ENCODE peak calls at places on chromosomes 2 and 18, in five cellular contexts. Z is body of pancreas, J is spleen, Y is transverse colon, N is stomach. C is an unnamed sample.

GRCh38 chr2:3956892-3957291 is 253.5 kb downstream of the DCDC2C start:
- DNase-seq in Y (no peak), J (peak; percentile 68), Z (no peak), N (no peak), C (no peak)

GRCh38 chr2:104289646-104290565 is 564.0 kb upstream of the POU3F3 start:
- DNase-seq in N (no peak), Y (no peak), J (no peak), Z (no peak), C (no peak)

GRCh38 chr2:217527586-217528202 is 475.1 kb downstream of the TNS1 start:
- DNase-seq in J (no peak), Z (no peak), N (no peak), Y (no peak), C (no peak)

GRCh38 chr2:121804340-121804739 is 48.9 kb downstream of the TSN start:
- DNase-seq in Y (no peak), N (no peak), Z (no peak), J (no peak), C (no peak)

GRCh38 chr2:26540977-26541376 is 63.1 kb upstream of the OTOF start:
- DNase-seq in Z (no peak), J (no peak), Y (no peak), N (no peak), C (no peak)

GRCh38 chr18:54416459-54416858 is 58.8 kb downstream of the C18orf54 start:
- DNase-seq in Z (no peak), N (no peak), Y (no peak), J (no peak), C (no peak)

GRCh38 chr2:95539836-95540235 is 52.0 kb upstream of the TRIM43 start:
- DNase-seq in Y (no peak), J (no peak), N (no peak), Z (no peak), C (no peak)

GRCh38 chr2:229952256-229952835 is 30.0 kb downstream of the FBXO36 start:
- DNase-seq in N (no peak), Y (no peak), J (no peak), Z (no peak), C (no peak)

GRCh38 chr2:110983130-110983529 is 137.6 kb upstream of the BCL2L11 start:
- DNase-seq in Y (no peak), N (no peak), Z (no peak), J (no peak), C (no peak)

GRCh38 chr2:112710956-112711355 is 9.9 kb upstream of the NT5DC4 start:
- DNase-seq in J (no peak), Y (no peak), Z (no peak), N (no peak), C (no peak)

DNA sequence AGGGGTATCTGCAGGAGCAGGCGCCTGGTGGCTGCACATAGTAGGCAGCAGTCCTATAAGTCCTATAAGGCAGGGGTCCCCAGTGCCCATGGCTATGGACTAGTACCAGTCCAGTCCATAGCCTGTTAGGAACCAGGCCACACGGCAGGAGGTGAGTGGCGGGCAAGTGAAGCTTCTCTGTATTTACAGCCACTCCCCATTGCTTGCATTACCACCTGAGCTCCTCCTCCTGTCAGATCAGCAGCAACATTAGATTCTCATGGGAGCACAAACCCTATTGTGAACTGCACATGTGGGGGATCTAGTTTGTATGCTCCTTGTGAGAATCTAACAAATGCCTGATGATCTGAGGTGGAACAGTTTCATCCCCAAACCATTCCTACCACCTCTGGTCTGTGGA is 33.1 kb downstream of the STK25 start:
- DNase-seq in N (no peak), Z (no peak), J (peak; percentile 28), Y (no peak), C (no peak)
- H3K27me3 ChIP-seq in N (no peaks in the 10 kb centered on the region), Z (no peaks in the 10 kb centered on the region), J (no peaks in the 10 kb centered on the region), Y (no peaks in the 10 kb centered on the region), C (no peaks in the 10 kb centered on the region)

GRCh38 chr2:97355887-97356286 is 233.8 kb downstream of the ANKRD36B start:
- DNase-seq in Z (no peak), J (no peak), Y (no peak), N (no peak), C (no peak)

GRCh38 chr2:97360202-97360601 is 229.5 kb downstream of the ANKRD36B start:
- DNase-seq in Z (no peak), N (no peak), Y (no peak), J (no peak), C (peak; percentile 3)

GRCh38 chr2:97348841-97349240 is 235.9 kb downstream of the ANKRD36 start:
- DNase-seq in Z (no peak), J (no peak), Y (no peak), N (no peak), C (no peak)

GRCh38 chr2:97355176-97355575 is 234.5 kb downstream of the ANKRD36B start:
- DNase-seq in N (no peak), Z (no peak), J (no peak), Y (no peak), C (no peak)

GRCh38 chr2:97354576-97354975 is 235.1 kb downstream of the ANKRD36B start:
- DNase-seq in Z (no peak), N (no peak), J (peak; percentile 77), Y (no peak), C (no peak)
- TF ChIP-seq POLR2A in Z (no peak), N (no peak), J (no peak), Y (no peak), C (no peak)

GRCh38 chr2:219439518-219439917 is 4.9 kb downstream of the SPEG start:
- DNase-seq in Y (no peak), Z (no peak), N (no peak), J (no peak), C (no peak)

GRCh38 chr2:219438453-219438852 is 3.8 kb downstream of the SPEG start:
- DNase-seq in J (no peak), Y (no peak), Z (no peak), N (no peak), C (no peak)

GRCh38 chr2:219441451-219442205 is 7.0 kb downstream of the SPEG start:
- DNase-seq in N (peak; percentile 53), Z (peak; percentile 59), Y (peak; percentile 55), J (peak; percentile 79), C (peak; percentile 48)

GRCh38 chr2:219442206-219443015 is 7.8 kb downstream of the SPEG start:
- DNase-seq in N (no peak), Z (no peak), J (no peak), Y (no peak), C (no peak)

GRCh38 chr2:219440388-219441256 is 6.0 kb downstream of the SPEG start:
- DNase-seq in Y (no peak), Z (no peak), J (no peak), N (no peak), C (no peak)
- H3K27me3 ChIP-seq in Y (peaks cover 72% of the 10 kb centered on the region), Z (peaks cover 4% of the 10 kb centered on the region), J (peaks cover 89% of the 10 kb centered on the region), N (peaks cover 81% of the 10 kb centered on the region), C (peaks cover 7% of the 10 kb centered on the region)

DNA sequence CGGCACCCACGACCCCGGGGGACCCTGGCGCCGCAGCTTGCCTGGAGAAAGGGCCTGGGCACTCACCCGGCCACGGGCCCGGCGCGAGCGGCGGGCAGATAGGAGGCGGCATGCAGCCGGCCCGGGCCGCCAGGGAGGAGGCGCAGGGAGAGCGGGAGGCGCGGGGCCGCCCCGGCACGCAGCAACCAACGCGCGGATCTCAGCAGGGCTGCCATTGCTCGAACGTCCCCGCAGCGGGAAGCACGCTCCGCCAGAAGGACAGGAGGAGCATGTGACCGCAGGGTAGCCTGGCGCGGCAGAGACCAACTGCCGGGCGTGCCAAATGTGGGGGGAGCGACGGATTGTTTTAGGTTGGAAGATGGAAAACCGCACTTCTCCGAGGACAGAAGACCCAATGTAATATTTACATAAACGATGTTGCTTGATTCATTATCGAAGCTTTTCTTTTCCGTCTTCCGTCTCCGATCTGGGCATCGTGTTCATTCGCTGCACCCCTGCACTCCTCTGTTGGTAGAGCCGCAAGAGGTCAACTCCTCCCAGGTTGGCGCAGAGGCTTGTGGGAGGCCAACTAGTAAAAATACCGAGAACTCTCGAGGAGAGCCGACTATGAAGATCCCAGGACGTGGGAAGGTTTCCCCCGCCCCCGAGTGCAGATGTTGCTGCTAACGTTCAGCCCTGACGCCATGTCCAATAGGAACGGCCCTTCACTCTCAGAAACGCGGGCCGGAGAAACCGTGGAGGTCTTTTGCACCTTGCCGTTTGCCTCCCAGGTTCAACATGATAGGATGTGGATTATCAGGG is at the start of gene LRPPRC:
- DNase-seq in N (peak; percentile 94), Z (peak; percentile 94), Y (peak; percentile 94), J (peak; percentile 96), C (peak; percentile 94)
- TF ChIP-seq POLR2A in N (no peak), Z (peak; percentile 54), Y (peak; percentile 72), J (peak; percentile 89), C (no peak)

GRCh38 chr2:179856205-179856604 is 5.2 kb downstream of the ZNF385B start:
- DNase-seq in N (no peak), Y (no peak), Z (no peak), J (no peak), C (no peak)
- H3K27me3 ChIP-seq in N (peaks cover 13% of the 10 kb centered on the region), Y (peaks cover 40% of the 10 kb centered on the region), Z (no peaks in the 10 kb centered on the region), J (peaks cover 47% of the 10 kb centered on the region), C (peaks cover 4% of the 10 kb centered on the region)

GRCh38 chr2:205682239-205683021 is at the start of gene NRP2:
- DNase-seq in Z (peak; percentile 68), J (peak; percentile 90), Y (peak; percentile 81), N (peak; percentile 84), C (peak; percentile 85)
- TF ChIP-seq POLR2A in Z (peak; percentile 29), J (peak; percentile 87), Y (peak; percentile 88), N (no peak), C (peak; percentile 94)

GRCh38 chr2:63048367-63049171 is 2.1 kb upstream of the OTX1 start:
- DNase-seq in Z (peak; percentile 11), Y (no peak), N (no peak), J (peak; percentile 75), C (no peak)
- H3K27me3 ChIP-seq in Z (peaks cover 7% of the 10 kb centered on the region), Y (peaks cover 96% of the 10 kb centered on the region), N (peaks cover 95% of the 10 kb centered on the region), J (peaks cover 99% of the 10 kb centered on the region), C (peaks cover 46% of the 10 kb centered on the region)

DNA sequence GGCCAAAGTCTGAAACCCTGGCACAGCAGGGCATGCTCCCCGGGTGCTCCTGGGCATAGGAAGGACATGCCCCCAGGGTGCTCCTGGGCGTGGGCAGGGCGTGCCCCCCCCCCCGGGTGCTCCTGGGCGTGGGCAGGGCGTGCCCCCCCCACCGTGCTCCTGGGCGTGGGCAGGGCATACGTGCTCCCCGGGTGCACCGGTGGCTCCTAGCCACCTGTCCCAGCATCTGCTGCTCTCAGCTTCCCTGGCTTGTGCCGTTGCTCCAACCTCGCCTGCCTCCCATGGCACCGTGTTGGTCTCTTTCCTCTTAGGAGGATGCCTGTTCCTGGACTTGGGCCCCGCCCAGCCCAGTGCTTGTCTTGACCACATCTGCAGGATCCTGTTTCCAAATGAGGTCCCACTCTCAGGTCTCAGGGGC is 95.6 kb upstream of the CTDP1 start:
- DNase-seq in J (peak; percentile 45), Z (peak; percentile 8), N (no peak), Y (peak; percentile 6), C (no peak)
- TF ChIP-seq POLR2A in J (no peak), Z (no peak), N (no peak), Y (no peak), C (no peak)

DNA sequence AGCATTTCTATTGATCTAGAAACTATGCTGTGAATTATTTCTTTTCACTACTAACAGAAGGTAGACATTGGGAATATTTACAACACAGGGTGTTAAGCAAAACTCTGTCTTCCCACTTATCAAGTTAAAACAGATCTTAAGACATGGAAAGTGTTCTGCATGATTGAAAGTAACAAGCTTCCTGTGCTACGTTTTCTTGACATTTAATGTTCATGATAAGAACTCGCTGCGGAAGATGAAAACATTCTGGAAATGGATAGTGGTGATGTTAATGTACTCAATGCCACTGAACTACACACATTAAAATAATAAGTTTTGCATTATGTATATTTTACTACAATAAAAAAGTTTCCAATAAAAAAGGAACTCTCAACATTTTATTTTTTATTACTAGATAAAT is 74.4 kb upstream of the SCN7A start:
- DNase-seq in N (no peak), Z (no peak), J (no peak), Y (no peak), C (no peak)
- H3K27me3 ChIP-seq in N (no peaks in the 10 kb centered on the region), Z (no peaks in the 10 kb centered on the region), J (no peaks in the 10 kb centered on the region), Y (no peaks in the 10 kb centered on the region), C (no peaks in the 10 kb centered on the region)